ENCODE peak calls at places on chromosomes 11 and 22, in eight cellular contexts. One of them, this sample, is unnamed.

GRCh38 chr22:46878549-46878948 is 116.1 kb downstream of the TBC1D22A start:
- DNase-seq in HepG2: no peak
- DNase-seq in lower leg skin: no peak
- DNase-seq in GM23338: peak
- DNase-seq in left ventricle myocardium inferior: no peak
- DNase-seq in HFF-Myc: no peak
- DNase-seq in neural crest cell: no peak
- DNase-seq in Calu3: no peak
- DNase-seq in this sample: no peak

GRCh38 chr22:37880668-37881440 is 25.2 kb upstream of the MICALL1 start:
- DNase-seq in HFF-Myc: no peak
- DNase-seq in Calu3: no peak
- DNase-seq in GM23338: no peak
- DNase-seq in left ventricle myocardium inferior: no peak
- DNase-seq in neural crest cell: no peak
- DNase-seq in lower leg skin: no peak
- DNase-seq in HepG2: no peak
- DNase-seq in this sample: no peak

GRCh38 chr22:25896098-25896497 is 154.1 kb downstream of the MYO18B start:
- DNase-seq in HepG2: peak
- DNase-seq in Calu3: no peak
- DNase-seq in left ventricle myocardium inferior: no peak
- DNase-seq in neural crest cell: no peak
- DNase-seq in GM23338: peak
- DNase-seq in HFF-Myc: no peak
- DNase-seq in lower leg skin: no peak
- DNase-seq in this sample: no peak

GRCh38 chr11:122748968-122749687 is 89.2 kb upstream of the CRTAM start:
- DNase-seq in HepG2: no peak
- DNase-seq in Calu3: no peak
- DNase-seq in neural crest cell: no peak
- DNase-seq in lower leg skin: peak
- DNase-seq in left ventricle myocardium inferior: no peak
- DNase-seq in GM23338: no peak
- DNase-seq in HFF-Myc: no peak
- DNase-seq in this sample: no peak

GRCh38 chr22:44039566-44040171 is 15.6 kb downstream of the PARVB start:
- DNase-seq in HFF-Myc: no peak
- DNase-seq in HepG2: no peak
- DNase-seq in GM23338: no peak
- DNase-seq in Calu3: no peak
- DNase-seq in neural crest cell: no peak
- DNase-seq in left ventricle myocardium inferior: no peak
- DNase-seq in lower leg skin: no peak
- DNase-seq in this sample: no peak

GRCh38 chr11:75495749-75496641 is 29.7 kb downstream of the GDPD5 start:
- DNase-seq in neural crest cell: no peak
- DNase-seq in left ventricle myocardium inferior: no peak
- DNase-seq in Calu3: no peak
- DNase-seq in HepG2: peak
- DNase-seq in HFF-Myc: no peak
- DNase-seq in GM23338: peak
- DNase-seq in lower leg skin: no peak
- DNase-seq in this sample: no peak

GRCh38 chr11:7606496-7606895 is 66.8 kb downstream of the CYB5R2 start:
- DNase-seq in Calu3: no peak
- DNase-seq in left ventricle myocardium inferior: no peak
- DNase-seq in lower leg skin: no peak
- DNase-seq in neural crest cell: no peak
- DNase-seq in HFF-Myc: no peak
- DNase-seq in GM23338: no peak
- DNase-seq in HepG2: no peak
- DNase-seq in this sample: no peak

GRCh38 chr11:119380160-119380815 is 1.2 kb downstream of the USP2 start:
- DNase-seq in HFF-Myc: no peak
- DNase-seq in neural crest cell: no peak
- DNase-seq in HepG2: peak
- DNase-seq in GM23338: no peak
- DNase-seq in left ventricle myocardium inferior: no peak
- DNase-seq in Calu3: no peak
- DNase-seq in lower leg skin: peak
- DNase-seq in this sample: no peak

GRCh38 chr22:17501679-17502285 is 61.5 kb upstream of the SLC25A18 start:
- DNase-seq in left ventricle myocardium inferior: no peak
- DNase-seq in lower leg skin: peak
- DNase-seq in neural crest cell: peak
- DNase-seq in Calu3: peak
- DNase-seq in HFF-Myc: peak
- DNase-seq in GM23338: peak
- DNase-seq in HepG2: peak
- DNase-seq in this sample: no peak

GRCh38 chr22:39348909-39349505 is 784 bp upstream of the SYNGR1 start:
- DNase-seq in lower leg skin: no peak
- DNase-seq in Calu3: no peak
- DNase-seq in GM23338: no peak
- DNase-seq in left ventricle myocardium inferior: peak
- DNase-seq in HFF-Myc: no peak
- DNase-seq in neural crest cell: no peak
- DNase-seq in HepG2: no peak
- DNase-seq in this sample: no peak

GRCh38 chr11:12727556-12728070 is 53.4 kb downstream of the TEAD1 start:
- DNase-seq in HepG2: no peak
- DNase-seq in left ventricle myocardium inferior: no peak
- DNase-seq in lower leg skin: no peak
- DNase-seq in Calu3: no peak
- DNase-seq in GM23338: no peak
- DNase-seq in HFF-Myc: no peak
- DNase-seq in neural crest cell: no peak
- DNase-seq in this sample: no peak

GRCh38 chr11:63769719-63770443 is 1.3 kb upstream of the ZFTA start:
- DNase-seq in lower leg skin: no peak
- DNase-seq in neural crest cell: peak
- DNase-seq in GM23338: peak
- DNase-seq in left ventricle myocardium inferior: no peak
- DNase-seq in Calu3: no peak
- DNase-seq in HFF-Myc: no peak
- DNase-seq in HepG2: no peak
- DNase-seq in this sample: no peak

GRCh38 chr11:76659672-76660532 is 10.6 kb downstream of the LRRC32 start:
- DNase-seq in Calu3: no peak
- DNase-seq in left ventricle myocardium inferior: no peak
- DNase-seq in neural crest cell: no peak
- DNase-seq in HepG2: no peak
- DNase-seq in lower leg skin: no peak
- DNase-seq in GM23338: no peak
- DNase-seq in HFF-Myc: no peak
- DNase-seq in this sample: no peak

GRCh38 chr11:76661835-76662434 is 8.6 kb downstream of the LRRC32 start:
- DNase-seq in left ventricle myocardium inferior: no peak
- DNase-seq in neural crest cell: no peak
- DNase-seq in HepG2: no peak
- DNase-seq in GM23338: no peak
- DNase-seq in HFF-Myc: no peak
- DNase-seq in lower leg skin: no peak
- DNase-seq in Calu3: no peak
- DNase-seq in this sample: no peak

GRCh38 chr11:76658651-76659650 is 11.6 kb downstream of the LRRC32 start:
- DNase-seq in lower leg skin: no peak
- DNase-seq in neural crest cell: no peak
- DNase-seq in HepG2: no peak
- DNase-seq in left ventricle myocardium inferior: no peak
- DNase-seq in Calu3: no peak
- DNase-seq in GM23338: no peak
- DNase-seq in HFF-Myc: no peak
- DNase-seq in this sample: no peak

GRCh38 chr11:76661306-76661751 is 9.2 kb downstream of the LRRC32 start:
- DNase-seq in HFF-Myc: no peak
- DNase-seq in Calu3: no peak
- DNase-seq in left ventricle myocardium inferior: no peak
- DNase-seq in neural crest cell: no peak
- DNase-seq in HepG2: no peak
- DNase-seq in lower leg skin: no peak
- DNase-seq in GM23338: no peak
- DNase-seq in this sample: no peak

GRCh38 chr11:76660533-76661305 is 9.8 kb downstream of the LRRC32 start:
- DNase-seq in lower leg skin: no peak
- DNase-seq in neural crest cell: no peak
- DNase-seq in HFF-Myc: no peak
- DNase-seq in GM23338: no peak
- DNase-seq in HepG2: no peak
- DNase-seq in left ventricle myocardium inferior: no peak
- DNase-seq in Calu3: no peak
- DNase-seq in this sample: no peak
- TF ChIP-seq CTCF in lower leg skin: no peak
- TF ChIP-seq CTCF in neural crest cell: no peak
- TF ChIP-seq CTCF in HFF-Myc: no peak
- TF ChIP-seq CTCF in GM23338: no peak
- TF ChIP-seq CTCF in HepG2: no peak
- TF ChIP-seq CTCF in left ventricle myocardium inferior: no peak
- TF ChIP-seq CTCF in Calu3: no peak
- TF ChIP-seq CTCF in this sample: no peak

GRCh38 chr22:35104491-35104890 is 38.5 kb downstream of the ISX start:
- DNase-seq in neural crest cell: no peak
- DNase-seq in Calu3: no peak
- DNase-seq in lower leg skin: no peak
- DNase-seq in HFF-Myc: no peak
- DNase-seq in GM23338: no peak
- DNase-seq in HepG2: no peak
- DNase-seq in left ventricle myocardium inferior: no peak
- DNase-seq in this sample: no peak

GRCh38 chr22:35113341-35113740 is 47.4 kb downstream of the ISX start:
- DNase-seq in neural crest cell: no peak
- DNase-seq in GM23338: no peak
- DNase-seq in Calu3: no peak
- DNase-seq in left ventricle myocardium inferior: no peak
- DNase-seq in lower leg skin: no peak
- DNase-seq in HFF-Myc: no peak
- DNase-seq in HepG2: no peak
- DNase-seq in this sample: no peak

GRCh38 chr22:35111244-35111643 is 45.3 kb downstream of the ISX start:
- DNase-seq in neural crest cell: no peak
- DNase-seq in left ventricle myocardium inferior: no peak
- DNase-seq in HepG2: no peak
- DNase-seq in lower leg skin: no peak
- DNase-seq in GM23338: no peak
- DNase-seq in HFF-Myc: no peak
- DNase-seq in Calu3: no peak
- DNase-seq in this sample: no peak

GRCh38 chr22:35114296-35114980 is 48.5 kb downstream of the ISX start:
- DNase-seq in HepG2: no peak
- DNase-seq in neural crest cell: no peak
- DNase-seq in GM23338: no peak
- DNase-seq in HFF-Myc: no peak
- DNase-seq in Calu3: no peak
- DNase-seq in lower leg skin: no peak
- DNase-seq in left ventricle myocardium inferior: no peak
- DNase-seq in this sample: no peak

GRCh38 chr22:35109613-35110012 is 43.7 kb downstream of the ISX start:
- DNase-seq in GM23338: no peak
- DNase-seq in HepG2: no peak
- DNase-seq in left ventricle myocardium inferior: no peak
- DNase-seq in Calu3: no peak
- DNase-seq in neural crest cell: no peak
- DNase-seq in HFF-Myc: no peak
- DNase-seq in lower leg skin: no peak
- DNase-seq in this sample: no peak
- TF ChIP-seq CTCF in GM23338: no peak
- TF ChIP-seq CTCF in HepG2: no peak
- TF ChIP-seq CTCF in left ventricle myocardium inferior: no peak
- TF ChIP-seq CTCF in Calu3: no peak
- TF ChIP-seq CTCF in neural crest cell: no peak
- TF ChIP-seq CTCF in HFF-Myc: no peak
- TF ChIP-seq CTCF in lower leg skin: no peak
- TF ChIP-seq CTCF in this sample: no peak

GRCh38 chr11:62588966-62589637 is 2.2 kb downstream of the TUT1 start:
- DNase-seq in neural crest cell: no peak
- DNase-seq in HFF-Myc: no peak
- DNase-seq in lower leg skin: no peak
- DNase-seq in GM23338: peak
- DNase-seq in HepG2: no peak
- DNase-seq in Calu3: no peak
- DNase-seq in left ventricle myocardium inferior: no peak
- DNase-seq in this sample: no peak
- TF ChIP-seq CTCF in neural crest cell: peak
- TF ChIP-seq CTCF in HFF-Myc: peak
- TF ChIP-seq CTCF in lower leg skin: no peak
- TF ChIP-seq CTCF in GM23338: peak
- TF ChIP-seq CTCF in HepG2: peak
- TF ChIP-seq CTCF in Calu3: peak
- TF ChIP-seq CTCF in left ventricle myocardium inferior: no peak
- TF ChIP-seq CTCF in this sample: no peak

GRCh38 chr11:104337273-104337672 is 173.3 kb upstream of the PDGFD start:
- DNase-seq in left ventricle myocardium inferior: no peak
- DNase-seq in HepG2: no peak
- DNase-seq in lower leg skin: no peak
- DNase-seq in neural crest cell: no peak
- DNase-seq in Calu3: no peak
- DNase-seq in HFF-Myc: no peak
- DNase-seq in GM23338: no peak
- DNase-seq in this sample: no peak

GRCh38 chr11:104338186-104338585 is 174.2 kb upstream of the PDGFD start:
- DNase-seq in Calu3: no peak
- DNase-seq in GM23338: no peak
- DNase-seq in left ventricle myocardium inferior: no peak
- DNase-seq in HepG2: no peak
- DNase-seq in lower leg skin: no peak
- DNase-seq in HFF-Myc: no peak
- DNase-seq in neural crest cell: no peak
- DNase-seq in this sample: no peak

GRCh38 chr11:104329043-104329442 is 165.1 kb upstream of the PDGFD start:
- DNase-seq in left ventricle myocardium inferior: no peak
- DNase-seq in GM23338: no peak
- DNase-seq in neural crest cell: no peak
- DNase-seq in HFF-Myc: no peak
- DNase-seq in HepG2: no peak
- DNase-seq in Calu3: no peak
- DNase-seq in lower leg skin: no peak
- DNase-seq in this sample: no peak

GRCh38 chr11:104332110-104332509 is 168.2 kb upstream of the PDGFD start:
- DNase-seq in Calu3: no peak
- DNase-seq in HFF-Myc: no peak
- DNase-seq in HepG2: peak
- DNase-seq in left ventricle myocardium inferior: no peak
- DNase-seq in lower leg skin: no peak
- DNase-seq in neural crest cell: peak
- DNase-seq in GM23338: peak
- DNase-seq in this sample: no peak

GRCh38 chr11:104333977-104334376 is 170.0 kb upstream of the PDGFD start:
- DNase-seq in GM23338: peak
- DNase-seq in left ventricle myocardium inferior: no peak
- DNase-seq in HFF-Myc: no peak
- DNase-seq in Calu3: no peak
- DNase-seq in neural crest cell: no peak
- DNase-seq in HepG2: peak
- DNase-seq in lower leg skin: no peak
- DNase-seq in this sample: no peak
- TF ChIP-seq CTCF in GM23338: peak
- TF ChIP-seq CTCF in left ventricle myocardium inferior: no peak
- TF ChIP-seq CTCF in HFF-Myc: peak
- TF ChIP-seq CTCF in Calu3: no peak
- TF ChIP-seq CTCF in neural crest cell: peak
- TF ChIP-seq CTCF in HepG2: no peak
- TF ChIP-seq CTCF in lower leg skin: no peak
- TF ChIP-seq CTCF in this sample: no peak

This sample was measured in natural killer cell.